ENCODE peak calls at places on chromosomes 4 and X, in ten cellular contexts. One of them, this sample, is unnamed.
A peak's percentile ranks its signal among the peaks of the same experiment; 100 is the strongest.

GRCh38 chrX:41666251-41666650 is 22.5 kb upstream of the GPR34 start:
- DNase-seq in neural progenitor cell: no peak
- DNase-seq in A549: no peak
- DNase-seq in Peyer's patch: no peak
- DNase-seq in upper lobe of right lung: no peak
- DNase-seq in PC-9: no peak
- DNase-seq in SK-N-SH: no peak
- DNase-seq in H1: no peak
- DNase-seq in H9: no peak
- DNase-seq in Caco-2: no peak
- DNase-seq in this sample: no peak

GRCh38 chr4:4364061-4364460 is 22.8 kb upstream of the NSG1 start:
- DNase-seq in neural progenitor cell: no peak
- DNase-seq in A549: no peak
- DNase-seq in Peyer's patch: no peak
- DNase-seq in upper lobe of right lung: peak; percentile 28
- DNase-seq in PC-9: no peak
- DNase-seq in SK-N-SH: no peak
- DNase-seq in H1: no peak
- DNase-seq in H9: no peak
- DNase-seq in Caco-2: no peak
- DNase-seq in this sample: no peak

GRCh38 chrX:104112326-104112951 is at the start of gene ZCCHC18:
- DNase-seq in neural progenitor cell: peak; percentile 91
- DNase-seq in A549: peak; percentile 4
- DNase-seq in Peyer's patch: peak; percentile 55
- DNase-seq in upper lobe of right lung: peak; percentile 67
- DNase-seq in PC-9: peak; percentile 7
- DNase-seq in SK-N-SH: peak; percentile 88
- DNase-seq in H1: no peak
- DNase-seq in H9: peak; percentile 83
- DNase-seq in Caco-2: peak; percentile 38
- DNase-seq in this sample: no peak

GRCh38 chr4:90603540-90603939 is 476.3 kb downstream of the CCSER1 start:
- DNase-seq in neural progenitor cell: no peak
- DNase-seq in A549: no peak
- DNase-seq in Peyer's patch: no peak
- DNase-seq in upper lobe of right lung: no peak
- DNase-seq in PC-9: no peak
- DNase-seq in SK-N-SH: no peak
- DNase-seq in H1: no peak
- DNase-seq in H9: no peak
- DNase-seq in Caco-2: no peak
- DNase-seq in this sample: no peak

GRCh38 chr4:67891645-67892044 is 7.8 kb upstream of the TMPRSS11D start:
- DNase-seq in neural progenitor cell: no peak
- DNase-seq in A549: no peak
- DNase-seq in Peyer's patch: no peak
- DNase-seq in upper lobe of right lung: no peak
- DNase-seq in PC-9: no peak
- DNase-seq in SK-N-SH: no peak
- DNase-seq in H1: no peak
- DNase-seq in H9: no peak
- DNase-seq in Caco-2: no peak
- DNase-seq in this sample: no peak

GRCh38 chr4:139275281-139275735 is 4.7 kb downstream of the MGARP start:
- DNase-seq in neural progenitor cell: no peak
- DNase-seq in A549: no peak
- DNase-seq in Peyer's patch: no peak
- DNase-seq in upper lobe of right lung: no peak
- DNase-seq in PC-9: no peak
- DNase-seq in SK-N-SH: peak; percentile 59
- DNase-seq in H1: no peak
- DNase-seq in H9: no peak
- DNase-seq in Caco-2: no peak
- DNase-seq in this sample: no peak

GRCh38 chr4:155722816-155723499 is 35.9 kb upstream of the GUCY1B1 start:
- DNase-seq in neural progenitor cell: no peak
- DNase-seq in A549: no peak
- DNase-seq in Peyer's patch: no peak
- DNase-seq in upper lobe of right lung: no peak
- DNase-seq in PC-9: no peak
- DNase-seq in SK-N-SH: no peak
- DNase-seq in H1: no peak
- DNase-seq in H9: no peak
- DNase-seq in Caco-2: no peak
- DNase-seq in this sample: no peak

GRCh38 chr4:74092957-74093356 is 6.0 kb downstream of the CXCL2 start:
- DNase-seq in neural progenitor cell: no peak
- DNase-seq in A549: no peak
- DNase-seq in Peyer's patch: no peak
- DNase-seq in upper lobe of right lung: no peak
- DNase-seq in PC-9: no peak
- DNase-seq in SK-N-SH: no peak
- DNase-seq in H1: no peak
- DNase-seq in H9: no peak
- DNase-seq in Caco-2: peak; percentile 39
- DNase-seq in this sample: peak; percentile 41

GRCh38 chrX:33969105-33969504 is 163.0 kb downstream of the FAM47A start:
- DNase-seq in neural progenitor cell: no peak
- DNase-seq in A549: no peak
- DNase-seq in Peyer's patch: no peak
- DNase-seq in upper lobe of right lung: no peak
- DNase-seq in PC-9: no peak
- DNase-seq in SK-N-SH: no peak
- DNase-seq in H1: no peak
- DNase-seq in H9: no peak
- DNase-seq in Caco-2: no peak
- DNase-seq in this sample: no peak

GRCh38 chr4:30838346-30838745 is 118.2 kb downstream of the PCDH7 start:
- DNase-seq in neural progenitor cell: peak; percentile 51
- DNase-seq in A549: no peak
- DNase-seq in Peyer's patch: no peak
- DNase-seq in upper lobe of right lung: no peak
- DNase-seq in PC-9: no peak
- DNase-seq in SK-N-SH: no peak
- DNase-seq in H1: no peak
- DNase-seq in H9: no peak
- DNase-seq in Caco-2: no peak
- DNase-seq in this sample: no peak

GRCh38 chr4:120156115-120156718 is 89.6 kb upstream of the MAD2L1 start:
- DNase-seq in neural progenitor cell: peak; percentile 75
- DNase-seq in A549: peak; percentile 79
- DNase-seq in Peyer's patch: no peak
- DNase-seq in upper lobe of right lung: no peak
- DNase-seq in PC-9: peak; percentile 12
- DNase-seq in SK-N-SH: peak; percentile 1
- DNase-seq in H1: peak; percentile 5
- DNase-seq in H9: no peak
- DNase-seq in Caco-2: no peak
- DNase-seq in this sample: peak; percentile 12

DNA sequence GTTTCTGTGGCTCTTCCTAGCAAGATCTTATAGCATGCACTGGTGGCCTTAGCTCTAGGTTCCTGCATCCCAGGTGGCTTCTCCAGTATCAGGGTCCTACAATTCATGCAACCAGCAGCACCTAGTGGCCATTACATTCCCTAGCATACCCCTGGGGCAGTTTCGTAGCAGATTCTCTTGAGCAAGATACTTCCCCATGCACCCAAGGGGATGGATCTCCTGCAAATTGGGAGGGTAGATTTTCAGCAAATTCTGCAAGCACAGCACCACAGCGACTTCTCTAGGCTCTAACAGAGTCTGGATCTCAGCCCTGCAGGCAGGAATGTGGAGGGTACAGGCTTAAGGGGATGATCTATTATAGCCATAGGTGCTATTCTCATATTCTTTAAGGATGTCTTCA is 13.1 kb upstream of the SLC9B1 start:
- DNase-seq in neural progenitor cell: peak; percentile 71
- DNase-seq in A549: peak; percentile 56
- DNase-seq in Peyer's patch: no peak
- DNase-seq in upper lobe of right lung: no peak
- DNase-seq in PC-9: peak; percentile 22
- DNase-seq in SK-N-SH: peak; percentile 10
- DNase-seq in H1: peak; percentile 63
- DNase-seq in H9: peak; percentile 77
- DNase-seq in Caco-2: peak; percentile 64
- DNase-seq in this sample: no peak
- TF ChIP-seq CTCF in neural progenitor cell: peak; percentile 69
- TF ChIP-seq CTCF in A549: peak; percentile 32
- TF ChIP-seq CTCF in Peyer's patch: no peak
- TF ChIP-seq CTCF in upper lobe of right lung: no peak
- TF ChIP-seq CTCF in PC-9: peak; percentile 48
- TF ChIP-seq CTCF in SK-N-SH: peak; percentile 52
- TF ChIP-seq CTCF in H1: peak; percentile 98
- TF ChIP-seq CTCF in H9: peak; percentile 83
- TF ChIP-seq CTCF in Caco-2: peak; percentile 47
- TF ChIP-seq CTCF in this sample: peak; percentile 72

GRCh38 chr4:108163352-108163751 is 5.4 kb downstream of the LEF1 start:
- DNase-seq in neural progenitor cell: no peak
- DNase-seq in A549: no peak
- DNase-seq in Peyer's patch: no peak
- DNase-seq in upper lobe of right lung: no peak
- DNase-seq in PC-9: no peak
- DNase-seq in SK-N-SH: no peak
- DNase-seq in H1: no peak
- DNase-seq in H9: no peak
- DNase-seq in Caco-2: no peak
- DNase-seq in this sample: no peak

GRCh38 chr4:108156391-108156790 is 12.3 kb downstream of the LEF1 start:
- DNase-seq in neural progenitor cell: no peak
- DNase-seq in A549: no peak
- DNase-seq in Peyer's patch: no peak
- DNase-seq in upper lobe of right lung: no peak
- DNase-seq in PC-9: no peak
- DNase-seq in SK-N-SH: no peak
- DNase-seq in H1: no peak
- DNase-seq in H9: no peak
- DNase-seq in Caco-2: no peak
- DNase-seq in this sample: no peak

GRCh38 chr4:108159845-108160244 is 8.9 kb downstream of the LEF1 start:
- DNase-seq in neural progenitor cell: no peak
- DNase-seq in A549: no peak
- DNase-seq in Peyer's patch: no peak
- DNase-seq in upper lobe of right lung: no peak
- DNase-seq in PC-9: no peak
- DNase-seq in SK-N-SH: no peak
- DNase-seq in H1: no peak
- DNase-seq in H9: no peak
- DNase-seq in Caco-2: no peak
- DNase-seq in this sample: no peak

GRCh38 chr4:108157655-108158054 is 11.1 kb downstream of the LEF1 start:
- DNase-seq in neural progenitor cell: no peak
- DNase-seq in A549: no peak
- DNase-seq in Peyer's patch: no peak
- DNase-seq in upper lobe of right lung: no peak
- DNase-seq in PC-9: no peak
- DNase-seq in SK-N-SH: no peak
- DNase-seq in H1: no peak
- DNase-seq in H9: no peak
- DNase-seq in Caco-2: no peak
- DNase-seq in this sample: no peak

DNA sequence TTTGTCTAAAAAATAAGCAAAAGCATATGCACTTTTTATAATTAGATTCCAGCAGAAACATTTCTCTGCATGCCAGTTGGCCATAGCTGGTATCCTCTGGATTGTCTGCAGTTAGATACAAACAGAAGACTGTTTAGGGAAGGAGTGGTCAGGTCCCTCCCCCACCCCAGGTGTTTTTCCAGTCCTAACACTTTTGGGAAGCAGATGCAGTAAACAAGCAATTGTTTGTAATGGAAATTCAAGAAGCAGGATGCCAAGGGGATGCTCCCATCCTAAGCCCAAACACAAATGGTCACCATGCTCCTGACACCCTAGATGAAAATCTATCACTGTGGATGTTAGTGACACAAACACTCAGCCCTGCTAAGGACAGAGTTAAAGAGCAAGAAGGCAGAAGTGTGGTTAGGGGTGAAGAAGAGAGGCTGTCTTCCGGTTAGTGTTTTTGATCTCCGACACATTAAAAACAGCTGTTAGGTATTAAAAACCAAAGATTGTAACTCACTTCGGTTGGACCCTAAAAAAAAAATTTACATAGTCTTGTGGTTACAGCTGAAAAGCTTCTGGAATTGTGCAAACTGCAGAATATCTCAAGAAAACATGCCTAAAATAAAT is 7.9 kb downstream of the LEF1 start:
- DNase-seq in neural progenitor cell: no peak
- DNase-seq in A549: no peak
- DNase-seq in Peyer's patch: no peak
- DNase-seq in upper lobe of right lung: no peak
- DNase-seq in PC-9: no peak
- DNase-seq in SK-N-SH: no peak
- DNase-seq in H1: no peak
- DNase-seq in H9: no peak
- DNase-seq in Caco-2: no peak
- DNase-seq in this sample: no peak
- H3K4me1 ChIP-seq in neural progenitor cell: no peaks in the 10 kb centered on the region
- H3K4me1 ChIP-seq in A549: no peaks in the 10 kb centered on the region
- H3K4me1 ChIP-seq in Peyer's patch: no peaks in the 10 kb centered on the region
- H3K4me1 ChIP-seq in upper lobe of right lung: no peaks in the 10 kb centered on the region
- H3K4me1 ChIP-seq in PC-9: no peaks in the 10 kb centered on the region
- H3K4me1 ChIP-seq in SK-N-SH: no peaks in the 10 kb centered on the region
- H3K4me1 ChIP-seq in H1: peaks cover 3% of the 10 kb centered on the region
- H3K4me1 ChIP-seq in H9: peaks cover 2% of the 10 kb centered on the region
- H3K4me1 ChIP-seq in Caco-2: peaks cover 3% of the 10 kb centered on the region
- H3K4me1 ChIP-seq in this sample: peaks cover under 1% of the 10 kb centered on the region

GRCh38 chr4:77619408-77619807 is 13.8 kb downstream of the CXCL13 start:
- DNase-seq in neural progenitor cell: no peak
- DNase-seq in A549: no peak
- DNase-seq in Peyer's patch: no peak
- DNase-seq in upper lobe of right lung: no peak
- DNase-seq in PC-9: peak; percentile 10
- DNase-seq in SK-N-SH: no peak
- DNase-seq in H1: no peak
- DNase-seq in H9: no peak
- DNase-seq in Caco-2: no peak
- DNase-seq in this sample: no peak
- TF ChIP-seq CTCF in neural progenitor cell: no peak
- TF ChIP-seq CTCF in A549: no peak
- TF ChIP-seq CTCF in Peyer's patch: no peak
- TF ChIP-seq CTCF in upper lobe of right lung: no peak
- TF ChIP-seq CTCF in PC-9: no peak
- TF ChIP-seq CTCF in SK-N-SH: no peak
- TF ChIP-seq CTCF in H1: no peak
- TF ChIP-seq CTCF in H9: no peak
- TF ChIP-seq CTCF in Caco-2: no peak
- TF ChIP-seq CTCF in this sample: peak; percentile 5

DNA sequence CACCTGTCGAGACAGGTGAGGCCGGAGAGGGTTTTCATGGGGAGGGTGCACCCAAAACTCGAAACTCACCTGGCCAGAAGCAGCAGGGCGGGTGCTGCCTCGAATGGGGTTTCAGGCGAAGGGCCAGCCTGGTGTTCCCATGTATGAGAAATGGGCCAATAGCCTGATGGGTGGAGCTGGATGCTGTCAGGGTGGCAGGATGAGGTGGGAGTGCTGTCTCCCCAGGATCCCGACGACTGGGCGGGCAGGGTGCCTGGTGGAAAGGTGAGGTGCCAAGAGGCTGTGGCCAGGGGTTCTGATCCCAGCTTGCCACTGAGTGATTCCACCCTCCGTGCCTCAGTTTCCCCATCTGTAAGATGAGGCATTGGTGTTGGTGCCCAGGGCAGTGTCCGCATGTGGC is 16.8 kb upstream of the SH3TC1 start:
- DNase-seq in neural progenitor cell: no peak
- DNase-seq in A549: no peak
- DNase-seq in Peyer's patch: no peak
- DNase-seq in upper lobe of right lung: no peak
- DNase-seq in PC-9: no peak
- DNase-seq in SK-N-SH: no peak
- DNase-seq in H1: no peak
- DNase-seq in H9: no peak
- DNase-seq in Caco-2: no peak
- DNase-seq in this sample: no peak
- H3K4me1 ChIP-seq in neural progenitor cell: no peaks in the 10 kb centered on the region
- H3K4me1 ChIP-seq in A549: peaks cover 39% of the 10 kb centered on the region
- H3K4me1 ChIP-seq in Peyer's patch: no peaks in the 10 kb centered on the region
- H3K4me1 ChIP-seq in upper lobe of right lung: peaks cover 28% of the 10 kb centered on the region
- H3K4me1 ChIP-seq in PC-9: peaks cover 40% of the 10 kb centered on the region
- H3K4me1 ChIP-seq in SK-N-SH: no peaks in the 10 kb centered on the region
- H3K4me1 ChIP-seq in H1: no peaks in the 10 kb centered on the region
- H3K4me1 ChIP-seq in H9: no peaks in the 10 kb centered on the region
- H3K4me1 ChIP-seq in Caco-2: peaks cover 37% of the 10 kb centered on the region
- H3K4me1 ChIP-seq in this sample: peaks cover 12% of the 10 kb centered on the region

This sample was measured in foreskin keratinocyte.